ENCODE peak calls at places on chromosomes 2 and 18, in four cellular contexts. One of them, this sample, is unnamed.
A peak's percentile ranks its signal among the peaks of the same experiment; 100 is the strongest.

GRCh38 chr2:86825728-86826386 is 35.1 kb upstream of the CD8A start:
- DNase-seq in right lobe of liver: no peak
- DNase-seq in gastrocnemius medialis: no peak
- DNase-seq in CD4-positive, alpha-beta T cell: no peak
- DNase-seq in this sample: no peak

GRCh38 chr18:11025671-11026070 is 123.7 kb downstream of the PIEZO2 start:
- DNase-seq in right lobe of liver: no peak
- DNase-seq in gastrocnemius medialis: no peak
- DNase-seq in CD4-positive, alpha-beta T cell: no peak
- DNase-seq in this sample: no peak

GRCh38 chr2:198309673-198310280 is 505.4 kb downstream of the PLCL1 start:
- DNase-seq in right lobe of liver: no peak
- DNase-seq in gastrocnemius medialis: no peak
- DNase-seq in CD4-positive, alpha-beta T cell: peak; percentile 41
- DNase-seq in this sample: peak; percentile 21

GRCh38 chr18:6207119-6207518 is 207.6 kb downstream of the L3MBTL4 start:
- DNase-seq in right lobe of liver: no peak
- DNase-seq in gastrocnemius medialis: no peak
- DNase-seq in CD4-positive, alpha-beta T cell: no peak
- DNase-seq in this sample: no peak

GRCh38 chr2:148044322-148044721 is 23.4 kb downstream of the MBD5 start:
- DNase-seq in right lobe of liver: no peak
- DNase-seq in gastrocnemius medialis: no peak
- DNase-seq in CD4-positive, alpha-beta T cell: no peak
- DNase-seq in this sample: no peak

GRCh38 chr2:240933048-240933965 is 27.2 kb downstream of the CROCC2 start:
- DNase-seq in right lobe of liver: peak; percentile 44
- DNase-seq in gastrocnemius medialis: peak; percentile 8
- DNase-seq in CD4-positive, alpha-beta T cell: no peak
- DNase-seq in this sample: no peak

GRCh38 chr18:3652380-3653262 is 202.6 kb downstream of the TGIF1 start:
- DNase-seq in right lobe of liver: no peak
- DNase-seq in gastrocnemius medialis: no peak
- DNase-seq in CD4-positive, alpha-beta T cell: no peak
- DNase-seq in this sample: peak; percentile 87

GRCh38 chr18:57334383-57334782 is 18.0 kb upstream of the ST8SIA3 start:
- DNase-seq in right lobe of liver: no peak
- DNase-seq in gastrocnemius medialis: no peak
- DNase-seq in CD4-positive, alpha-beta T cell: no peak
- DNase-seq in this sample: no peak

GRCh38 chr2:47173986-47174730 is 19.1 kb upstream of the STPG4 start:
- DNase-seq in right lobe of liver: no peak
- DNase-seq in gastrocnemius medialis: no peak
- DNase-seq in CD4-positive, alpha-beta T cell: no peak
- DNase-seq in this sample: no peak

GRCh38 chr2:72155737-72156136 is 8.1 kb upstream of the CYP26B1 start:
- DNase-seq in right lobe of liver: no peak
- DNase-seq in gastrocnemius medialis: no peak
- DNase-seq in CD4-positive, alpha-beta T cell: no peak
- DNase-seq in this sample: peak; percentile 43

GRCh38 chr2:47631840-47632398 is 151.0 kb upstream of the MSH6 start:
- DNase-seq in right lobe of liver: no peak
- DNase-seq in gastrocnemius medialis: no peak
- DNase-seq in CD4-positive, alpha-beta T cell: no peak
- DNase-seq in this sample: no peak

GRCh38 chr2:22998368-22998767 is 386.6 kb upstream of the KLHL29 start:
- DNase-seq in right lobe of liver: no peak
- DNase-seq in gastrocnemius medialis: no peak
- DNase-seq in CD4-positive, alpha-beta T cell: no peak
- DNase-seq in this sample: no peak

GRCh38 chr2:907706-908105 is 42.9 kb upstream of the SNTG2 start:
- DNase-seq in right lobe of liver: no peak
- DNase-seq in gastrocnemius medialis: no peak
- DNase-seq in CD4-positive, alpha-beta T cell: no peak
- DNase-seq in this sample: no peak

GRCh38 chr2:236711440-236711839 is 141.8 kb downstream of the ACKR3 start:
- DNase-seq in right lobe of liver: no peak
- DNase-seq in gastrocnemius medialis: peak; percentile 58
- DNase-seq in CD4-positive, alpha-beta T cell: no peak
- DNase-seq in this sample: no peak

GRCh38 chr2:170298861-170299429 is 121.0 kb downstream of the MYO3B start:
- DNase-seq in right lobe of liver: no peak
- DNase-seq in gastrocnemius medialis: no peak
- DNase-seq in CD4-positive, alpha-beta T cell: no peak
- DNase-seq in this sample: no peak

GRCh38 chr18:79786781-79787526 is 10.8 kb upstream of the KCNG2 start:
- DNase-seq in right lobe of liver: no peak
- DNase-seq in gastrocnemius medialis: no peak
- DNase-seq in CD4-positive, alpha-beta T cell: no peak
- DNase-seq in this sample: no peak

GRCh38 chr2:240916571-240917008 is 10.5 kb downstream of the CROCC2 start:
- DNase-seq in right lobe of liver: peak; percentile 43
- DNase-seq in gastrocnemius medialis: peak; percentile 39
- DNase-seq in CD4-positive, alpha-beta T cell: no peak
- DNase-seq in this sample: peak; percentile 95

GRCh38 chr18:54671291-54671881 is 80.3 kb downstream of the DYNAP start:
- DNase-seq in right lobe of liver: no peak
- DNase-seq in gastrocnemius medialis: no peak
- DNase-seq in CD4-positive, alpha-beta T cell: no peak
- DNase-seq in this sample: no peak
- TF ChIP-seq CTCF in right lobe of liver: peak; percentile 54
- TF ChIP-seq CTCF in gastrocnemius medialis: peak; percentile 47
- TF ChIP-seq CTCF in CD4-positive, alpha-beta T cell: peak; percentile 63
- TF ChIP-seq CTCF in this sample: no peak

DNA sequence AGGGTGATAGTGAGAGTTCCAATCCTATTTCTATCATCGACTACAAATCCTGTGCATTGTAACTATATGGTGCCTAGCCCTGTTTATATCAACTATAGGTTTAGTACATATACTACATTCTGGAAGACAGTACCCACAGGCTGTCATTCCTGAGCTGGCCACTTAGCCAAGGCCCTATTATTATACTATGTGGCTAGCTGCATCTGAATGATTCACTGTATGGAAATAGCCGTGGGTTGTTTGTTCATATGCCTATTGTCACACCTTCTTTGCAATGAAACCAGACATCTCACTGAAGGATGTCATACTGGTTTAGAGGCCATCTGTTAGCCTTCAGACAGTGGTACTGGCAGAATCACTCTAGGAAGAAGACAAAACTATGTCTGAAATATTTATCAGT is 62.3 kb upstream of the FSIP2 start:
- DNase-seq in right lobe of liver: no peak
- DNase-seq in gastrocnemius medialis: no peak
- DNase-seq in CD4-positive, alpha-beta T cell: no peak
- DNase-seq in this sample: no peak
- TF ChIP-seq CTCF in right lobe of liver: no peak
- TF ChIP-seq CTCF in gastrocnemius medialis: no peak
- TF ChIP-seq CTCF in CD4-positive, alpha-beta T cell: no peak
- TF ChIP-seq CTCF in this sample: no peak

GRCh38 chr2:180664507-180664906 is 315.9 kb upstream of the UBE2E3 start:
- DNase-seq in right lobe of liver: no peak
- DNase-seq in gastrocnemius medialis: no peak
- DNase-seq in CD4-positive, alpha-beta T cell: no peak
- DNase-seq in this sample: no peak

GRCh38 chr2:180660207-180660606 is 320.2 kb upstream of the UBE2E3 start:
- DNase-seq in right lobe of liver: peak; percentile 49
- DNase-seq in gastrocnemius medialis: no peak
- DNase-seq in CD4-positive, alpha-beta T cell: no peak
- DNase-seq in this sample: no peak

GRCh38 chr2:180662555-180662954 is 317.9 kb upstream of the UBE2E3 start:
- DNase-seq in right lobe of liver: no peak
- DNase-seq in gastrocnemius medialis: no peak
- DNase-seq in CD4-positive, alpha-beta T cell: no peak
- DNase-seq in this sample: no peak

GRCh38 chr2:180663016-180663471 is 317.4 kb upstream of the UBE2E3 start:
- DNase-seq in right lobe of liver: no peak
- DNase-seq in gastrocnemius medialis: no peak
- DNase-seq in CD4-positive, alpha-beta T cell: no peak
- DNase-seq in this sample: no peak

DNA sequence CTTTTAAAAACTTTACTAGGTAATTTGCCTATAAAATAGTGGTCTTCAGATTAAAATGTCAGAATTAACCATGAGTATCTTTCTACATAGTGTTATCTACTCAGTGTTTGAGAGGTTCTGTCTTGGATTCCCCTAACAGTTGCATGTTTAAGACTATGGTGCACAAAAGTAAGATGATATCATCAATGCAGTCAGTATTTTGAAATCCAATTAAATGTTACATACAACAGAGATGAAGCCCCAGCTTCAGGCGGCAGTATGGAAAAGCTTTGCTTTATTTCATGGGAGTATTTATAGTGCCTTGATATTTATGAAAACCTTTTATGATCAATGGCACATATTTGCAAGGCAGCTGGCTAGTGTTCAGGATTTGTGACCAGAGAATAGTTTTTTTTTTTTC is 319.5 kb upstream of the UBE2E3 start:
- DNase-seq in right lobe of liver: no peak
- DNase-seq in gastrocnemius medialis: no peak
- DNase-seq in CD4-positive, alpha-beta T cell: no peak
- DNase-seq in this sample: no peak
- TF ChIP-seq CTCF in right lobe of liver: no peak
- TF ChIP-seq CTCF in gastrocnemius medialis: no peak
- TF ChIP-seq CTCF in CD4-positive, alpha-beta T cell: no peak
- TF ChIP-seq CTCF in this sample: no peak

GRCh38 chr2:191012346-191012745 is 1.6 kb downstream of the STAT1 start:
- DNase-seq in right lobe of liver: no peak
- DNase-seq in gastrocnemius medialis: no peak
- DNase-seq in CD4-positive, alpha-beta T cell: no peak
- DNase-seq in this sample: no peak
- TF ChIP-seq CTCF in right lobe of liver: no peak
- TF ChIP-seq CTCF in gastrocnemius medialis: no peak
- TF ChIP-seq CTCF in CD4-positive, alpha-beta T cell: no peak
- TF ChIP-seq CTCF in this sample: no peak

GRCh38 chr2:178279142-178279541 is 84.8 kb downstream of the OSBPL6 start:
- DNase-seq in right lobe of liver: no peak
- DNase-seq in gastrocnemius medialis: no peak
- DNase-seq in CD4-positive, alpha-beta T cell: no peak
- DNase-seq in this sample: no peak
- TF ChIP-seq CTCF in right lobe of liver: no peak
- TF ChIP-seq CTCF in gastrocnemius medialis: no peak
- TF ChIP-seq CTCF in CD4-positive, alpha-beta T cell: no peak
- TF ChIP-seq CTCF in this sample: no peak

GRCh38 chr18:48679236-48679635 is 140.4 kb downstream of the CTIF start:
- DNase-seq in right lobe of liver: no peak
- DNase-seq in gastrocnemius medialis: no peak
- DNase-seq in CD4-positive, alpha-beta T cell: no peak
- DNase-seq in this sample: no peak
- TF ChIP-seq CTCF in right lobe of liver: no peak
- TF ChIP-seq CTCF in gastrocnemius medialis: no peak
- TF ChIP-seq CTCF in CD4-positive, alpha-beta T cell: no peak
- TF ChIP-seq CTCF in this sample: no peak

GRCh38 chr2:234816491-234816890 is 135.3 kb upstream of the SH3BP4 start:
- DNase-seq in right lobe of liver: no peak
- DNase-seq in gastrocnemius medialis: no peak
- DNase-seq in CD4-positive, alpha-beta T cell: no peak
- DNase-seq in this sample: no peak

GRCh38 chr2:234821946-234822470 is 129.8 kb upstream of the SH3BP4 start:
- DNase-seq in right lobe of liver: no peak
- DNase-seq in gastrocnemius medialis: no peak
- DNase-seq in CD4-positive, alpha-beta T cell: no peak
- DNase-seq in this sample: no peak

GRCh38 chr2:234816056-234816455 is 135.8 kb upstream of the SH3BP4 start:
- DNase-seq in right lobe of liver: no peak
- DNase-seq in gastrocnemius medialis: no peak
- DNase-seq in CD4-positive, alpha-beta T cell: no peak
- DNase-seq in this sample: no peak

GRCh38 chr2:234823196-234823876 is 128.5 kb upstream of the SH3BP4 start:
- DNase-seq in right lobe of liver: peak; percentile 59
- DNase-seq in gastrocnemius medialis: peak; percentile 37
- DNase-seq in CD4-positive, alpha-beta T cell: no peak
- DNase-seq in this sample: peak; percentile 34

GRCh38 chr2:234818937-234819336 is 132.9 kb upstream of the SH3BP4 start:
- DNase-seq in right lobe of liver: no peak
- DNase-seq in gastrocnemius medialis: no peak
- DNase-seq in CD4-positive, alpha-beta T cell: no peak
- DNase-seq in this sample: no peak
- TF ChIP-seq CTCF in right lobe of liver: no peak
- TF ChIP-seq CTCF in gastrocnemius medialis: no peak
- TF ChIP-seq CTCF in CD4-positive, alpha-beta T cell: no peak
- TF ChIP-seq CTCF in this sample: no peak

DNA sequence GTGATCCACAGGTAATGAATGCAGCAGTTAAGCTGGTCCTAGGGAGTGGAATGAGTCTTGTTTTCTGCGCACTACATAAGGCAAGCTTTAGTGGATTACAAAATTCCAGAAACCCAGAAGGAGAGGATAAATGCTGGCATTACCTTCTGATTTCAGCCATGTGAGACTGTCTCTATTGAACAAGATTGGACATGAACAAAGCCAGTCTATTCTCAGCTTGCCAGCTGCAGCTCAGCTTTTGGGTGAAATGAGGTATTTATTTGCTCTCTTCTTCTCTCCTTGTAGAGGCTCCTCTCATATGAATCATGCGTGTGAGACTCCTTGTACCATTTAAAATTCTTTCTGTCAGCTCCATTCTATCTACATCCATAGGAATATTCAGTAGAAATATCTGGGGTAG is 945.0 kb downstream of the CNTNAP5 start:
- DNase-seq in right lobe of liver: no peak
- DNase-seq in gastrocnemius medialis: no peak
- DNase-seq in CD4-positive, alpha-beta T cell: no peak
- DNase-seq in this sample: no peak
- TF ChIP-seq CTCF in right lobe of liver: no peak
- TF ChIP-seq CTCF in gastrocnemius medialis: no peak
- TF ChIP-seq CTCF in CD4-positive, alpha-beta T cell: no peak
- TF ChIP-seq CTCF in this sample: no peak

DNA sequence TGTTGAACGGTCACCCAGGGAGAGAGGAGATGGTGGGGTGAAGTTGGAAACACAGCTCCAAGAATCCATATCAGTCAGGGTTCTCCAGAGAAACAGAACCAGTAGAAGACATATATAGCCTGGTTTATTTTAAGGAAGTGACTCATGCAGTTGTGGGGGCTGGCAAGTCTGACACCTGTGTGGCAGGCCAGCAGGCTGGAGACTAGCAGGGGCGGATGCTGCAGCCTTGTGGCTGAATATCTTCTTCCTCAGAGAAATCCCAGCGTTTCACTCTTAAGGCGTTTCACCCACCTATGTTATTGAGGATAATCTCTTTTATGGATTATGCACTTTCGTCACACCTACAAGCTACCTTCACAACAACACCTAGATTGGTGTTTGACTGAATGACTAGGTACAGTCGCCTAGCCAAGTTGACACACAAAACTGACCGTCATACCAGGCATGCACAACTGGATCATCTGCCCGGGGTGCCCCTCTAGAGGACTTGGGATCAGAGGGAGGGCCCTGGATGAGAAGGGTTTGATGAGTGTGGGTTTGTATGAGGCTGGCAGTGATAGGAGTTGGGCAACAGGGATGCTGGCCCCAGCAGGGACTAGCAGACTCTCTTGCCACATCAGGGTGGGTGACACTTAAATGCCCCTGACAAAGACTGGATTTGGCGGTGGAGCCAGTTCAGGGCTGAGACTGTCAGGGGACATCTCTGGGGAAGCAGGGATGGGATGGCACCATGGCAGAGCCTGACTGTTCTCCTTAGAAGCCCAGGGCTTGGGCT is 23.4 kb downstream of the MROH2A start:
- DNase-seq in right lobe of liver: no peak
- DNase-seq in gastrocnemius medialis: no peak
- DNase-seq in CD4-positive, alpha-beta T cell: no peak
- DNase-seq in this sample: peak; percentile 60
- TF ChIP-seq CTCF in right lobe of liver: no peak
- TF ChIP-seq CTCF in gastrocnemius medialis: no peak
- TF ChIP-seq CTCF in CD4-positive, alpha-beta T cell: no peak
- TF ChIP-seq CTCF in this sample: no peak

GRCh38 chr2:174729797-174730529 is 34.3 kb downstream of the CHRNA1 start:
- DNase-seq in right lobe of liver: no peak
- DNase-seq in gastrocnemius medialis: no peak
- DNase-seq in CD4-positive, alpha-beta T cell: no peak
- DNase-seq in this sample: no peak
- TF ChIP-seq CTCF in right lobe of liver: no peak
- TF ChIP-seq CTCF in gastrocnemius medialis: no peak
- TF ChIP-seq CTCF in CD4-positive, alpha-beta T cell: no peak
- TF ChIP-seq CTCF in this sample: no peak